ENCODE peak calls at places on chromosomes 12 and 14, in five cellular contexts. One of them, this sample, is unnamed.

GRCh38 chr12:58925111-58925732 is 4.9 kb upstream of the LRIG3 start:
- DNase-seq in hypothalamus: no peak
- DNase-seq in activated CD8-positive, alpha-beta T cell treated with anti-CD3 and anti-CD28 coated beads for 36 hours: no peak
- DNase-seq in fibroblast of pulmonary artery: peak
- DNase-seq in NCI-H69: peak
- DNase-seq in this sample: no peak

GRCh38 chr12:53057816-53058500 is 8.1 kb downstream of the TNS2 start:
- DNase-seq in hypothalamus: no peak
- DNase-seq in activated CD8-positive, alpha-beta T cell treated with anti-CD3 and anti-CD28 coated beads for 36 hours: no peak
- DNase-seq in fibroblast of pulmonary artery: no peak
- DNase-seq in NCI-H69: no peak
- DNase-seq in this sample: no peak

GRCh38 chr12:120247621-120248030 is 17.9 kb downstream of the PXN start:
- DNase-seq in hypothalamus: no peak
- DNase-seq in activated CD8-positive, alpha-beta T cell treated with anti-CD3 and anti-CD28 coated beads for 36 hours: no peak
- DNase-seq in fibroblast of pulmonary artery: peak
- DNase-seq in NCI-H69: no peak
- DNase-seq in this sample: no peak

GRCh38 chr12:65449400-65449799 is 170.9 kb downstream of the MSRB3 start:
- DNase-seq in hypothalamus: no peak
- DNase-seq in activated CD8-positive, alpha-beta T cell treated with anti-CD3 and anti-CD28 coated beads for 36 hours: no peak
- DNase-seq in fibroblast of pulmonary artery: peak
- DNase-seq in NCI-H69: no peak
- DNase-seq in this sample: no peak

GRCh38 chr12:2892246-2892645 is 1.6 kb downstream of the TULP3 start:
- DNase-seq in hypothalamus: no peak
- DNase-seq in activated CD8-positive, alpha-beta T cell treated with anti-CD3 and anti-CD28 coated beads for 36 hours: no peak
- DNase-seq in fibroblast of pulmonary artery: no peak
- DNase-seq in NCI-H69: no peak
- DNase-seq in this sample: no peak

GRCh38 chr12:71085575-71085974 is 72.2 kb downstream of the TSPAN8 start:
- DNase-seq in hypothalamus: no peak
- DNase-seq in activated CD8-positive, alpha-beta T cell treated with anti-CD3 and anti-CD28 coated beads for 36 hours: no peak
- DNase-seq in fibroblast of pulmonary artery: peak
- DNase-seq in NCI-H69: no peak
- DNase-seq in this sample: no peak

GRCh38 chr14:104357689-104358527 is 219.5 kb downstream of the KIF26A start:
- DNase-seq in hypothalamus: no peak
- DNase-seq in activated CD8-positive, alpha-beta T cell treated with anti-CD3 and anti-CD28 coated beads for 36 hours: no peak
- DNase-seq in fibroblast of pulmonary artery: no peak
- DNase-seq in NCI-H69: no peak
- DNase-seq in this sample: no peak

GRCh38 chr12:46219892-46220655 is 48.8 kb downstream of the SLC38A1 start:
- DNase-seq in hypothalamus: no peak
- DNase-seq in activated CD8-positive, alpha-beta T cell treated with anti-CD3 and anti-CD28 coated beads for 36 hours: peak
- DNase-seq in fibroblast of pulmonary artery: peak
- DNase-seq in NCI-H69: no peak
- DNase-seq in this sample: no peak

GRCh38 chr14:81981311-81981675 is 447.6 kb upstream of the SEL1L start:
- DNase-seq in hypothalamus: no peak
- DNase-seq in activated CD8-positive, alpha-beta T cell treated with anti-CD3 and anti-CD28 coated beads for 36 hours: no peak
- DNase-seq in fibroblast of pulmonary artery: no peak
- DNase-seq in NCI-H69: no peak
- DNase-seq in this sample: no peak

GRCh38 chr12:118356809-118357326 is 15.8 kb downstream of the TAOK3 start:
- DNase-seq in hypothalamus: no peak
- DNase-seq in activated CD8-positive, alpha-beta T cell treated with anti-CD3 and anti-CD28 coated beads for 36 hours: peak
- DNase-seq in fibroblast of pulmonary artery: peak
- DNase-seq in NCI-H69: no peak
- DNase-seq in this sample: no peak

GRCh38 chr12:6376079-6376941 is 947 bp upstream of the SCNN1A start:
- DNase-seq in hypothalamus: no peak
- DNase-seq in activated CD8-positive, alpha-beta T cell treated with anti-CD3 and anti-CD28 coated beads for 36 hours: no peak
- DNase-seq in fibroblast of pulmonary artery: peak
- DNase-seq in NCI-H69: peak
- DNase-seq in this sample: no peak

GRCh38 chr14:104614126-104614812 is 9.7 kb upstream of the TMEM179 start:
- DNase-seq in hypothalamus: no peak
- DNase-seq in activated CD8-positive, alpha-beta T cell treated with anti-CD3 and anti-CD28 coated beads for 36 hours: no peak
- DNase-seq in fibroblast of pulmonary artery: no peak
- DNase-seq in NCI-H69: no peak
- DNase-seq in this sample: no peak

GRCh38 chr12:103499571-103499970 is 3.8 kb upstream of the C12orf42 start:
- DNase-seq in hypothalamus: no peak
- DNase-seq in activated CD8-positive, alpha-beta T cell treated with anti-CD3 and anti-CD28 coated beads for 36 hours: no peak
- DNase-seq in fibroblast of pulmonary artery: no peak
- DNase-seq in NCI-H69: no peak
- DNase-seq in this sample: no peak

GRCh38 chr14:104393898-104394605 is 185.5 kb upstream of the C14orf180 start:
- DNase-seq in hypothalamus: no peak
- DNase-seq in activated CD8-positive, alpha-beta T cell treated with anti-CD3 and anti-CD28 coated beads for 36 hours: peak
- DNase-seq in fibroblast of pulmonary artery: no peak
- DNase-seq in NCI-H69: peak
- DNase-seq in this sample: peak

GRCh38 chr12:33180921-33181320 is 258.7 kb downstream of the SYT10 start:
- DNase-seq in hypothalamus: no peak
- DNase-seq in activated CD8-positive, alpha-beta T cell treated with anti-CD3 and anti-CD28 coated beads for 36 hours: no peak
- DNase-seq in fibroblast of pulmonary artery: no peak
- DNase-seq in NCI-H69: no peak
- DNase-seq in this sample: no peak

GRCh38 chr12:77594386-77594785 is 236.3 kb upstream of the NAV3 start:
- DNase-seq in hypothalamus: no peak
- DNase-seq in activated CD8-positive, alpha-beta T cell treated with anti-CD3 and anti-CD28 coated beads for 36 hours: no peak
- DNase-seq in fibroblast of pulmonary artery: no peak
- DNase-seq in NCI-H69: no peak
- DNase-seq in this sample: no peak

GRCh38 chr12:7001921-7002591 is 16.2 kb downstream of the LPCAT3 start:
- DNase-seq in hypothalamus: no peak
- DNase-seq in activated CD8-positive, alpha-beta T cell treated with anti-CD3 and anti-CD28 coated beads for 36 hours: no peak
- DNase-seq in fibroblast of pulmonary artery: no peak
- DNase-seq in NCI-H69: no peak
- DNase-seq in this sample: no peak

GRCh38 chr12:104521731-104522130 is 65.0 kb downstream of the CHST11 start:
- DNase-seq in hypothalamus: no peak
- DNase-seq in activated CD8-positive, alpha-beta T cell treated with anti-CD3 and anti-CD28 coated beads for 36 hours: no peak
- DNase-seq in fibroblast of pulmonary artery: peak
- DNase-seq in NCI-H69: no peak
- DNase-seq in this sample: no peak

GRCh38 chr14:35385042-35385839 is 19.3 kb downstream of the NFKBIA start:
- DNase-seq in hypothalamus: peak
- DNase-seq in activated CD8-positive, alpha-beta T cell treated with anti-CD3 and anti-CD28 coated beads for 36 hours: no peak
- DNase-seq in fibroblast of pulmonary artery: peak
- DNase-seq in NCI-H69: peak
- DNase-seq in this sample: peak

GRCh38 chr14:105737504-105738246 is 211.3 kb downstream of the TMEM121 start:
- DNase-seq in hypothalamus: no peak
- DNase-seq in activated CD8-positive, alpha-beta T cell treated with anti-CD3 and anti-CD28 coated beads for 36 hours: no peak
- DNase-seq in fibroblast of pulmonary artery: no peak
- DNase-seq in NCI-H69: no peak
- DNase-seq in this sample: no peak

GRCh38 chr12:50517456-50518048 is 12.8 kb downstream of the DIP2B start:
- DNase-seq in hypothalamus: no peak
- DNase-seq in activated CD8-positive, alpha-beta T cell treated with anti-CD3 and anti-CD28 coated beads for 36 hours: no peak
- DNase-seq in fibroblast of pulmonary artery: peak
- DNase-seq in NCI-H69: peak
- DNase-seq in this sample: no peak

GRCh38 chr12:62684586-62685295 is 218.1 kb downstream of the MON2 start:
- DNase-seq in hypothalamus: no peak
- DNase-seq in activated CD8-positive, alpha-beta T cell treated with anti-CD3 and anti-CD28 coated beads for 36 hours: no peak
- DNase-seq in fibroblast of pulmonary artery: peak
- DNase-seq in NCI-H69: peak
- DNase-seq in this sample: no peak

GRCh38 chr14:79705126-79705894 is 506.0 kb downstream of the DIO2 start:
- DNase-seq in hypothalamus: no peak
- DNase-seq in activated CD8-positive, alpha-beta T cell treated with anti-CD3 and anti-CD28 coated beads for 36 hours: no peak
- DNase-seq in fibroblast of pulmonary artery: no peak
- DNase-seq in NCI-H69: peak
- DNase-seq in this sample: peak

GRCh38 chr12:26744697-26745440 is 88.1 kb downstream of the ITPR2 start:
- DNase-seq in hypothalamus: no peak
- DNase-seq in activated CD8-positive, alpha-beta T cell treated with anti-CD3 and anti-CD28 coated beads for 36 hours: no peak
- DNase-seq in fibroblast of pulmonary artery: no peak
- DNase-seq in NCI-H69: peak
- DNase-seq in this sample: peak

GRCh38 chr14:102939329-102939728 is 16.9 kb downstream of the AMN start:
- DNase-seq in hypothalamus: no peak
- DNase-seq in activated CD8-positive, alpha-beta T cell treated with anti-CD3 and anti-CD28 coated beads for 36 hours: no peak
- DNase-seq in fibroblast of pulmonary artery: no peak
- DNase-seq in NCI-H69: no peak
- DNase-seq in this sample: no peak

GRCh38 chr14:49853572-49854375 is 1.2 kb upstream of the NEMF start:
- DNase-seq in hypothalamus: peak
- DNase-seq in activated CD8-positive, alpha-beta T cell treated with anti-CD3 and anti-CD28 coated beads for 36 hours: peak
- DNase-seq in fibroblast of pulmonary artery: peak
- DNase-seq in NCI-H69: peak
- DNase-seq in this sample: peak